ENCODE peak calls at places on chromosomes 12 and 14, in eight cellular contexts. Z, H, N, E, T, O, S and F are unnamed samples.

GRCh38 chr12:52681551-52682380 is 1.6 kb upstream of the KRT1 start:
- DNase-seq in N (no peak), T (no peak), O (no peak), Z (no peak), E (no peak), S (peak; percentile 72), H (no peak), F (no peak)

GRCh38 chr14:36996133-36996856 is 176.1 kb downstream of the SLC25A21 start:
- DNase-seq in Z (peak; percentile 5), O (no peak), T (no peak), E (no peak), H (peak; percentile 68), N (no peak), S (no peak), F (no peak)

GRCh38 chr14:67514650-67515385 is 18.3 kb upstream of the PLEKHH1 start:
- DNase-seq in H (peak; percentile 32), T (peak; percentile 70), O (peak; percentile 9), E (peak; percentile 36), S (peak; percentile 68), N (peak; percentile 41), Z (peak; percentile 42), F (peak; percentile 41)

GRCh38 chr14:26606729-26607128 is 8.9 kb upstream of the NOVA1 start:
- DNase-seq in H (no peak), S (no peak), Z (no peak), E (no peak), O (no peak), N (no peak), T (no peak), F (no peak)

GRCh38 chr12:45575823-45576448 is 153.6 kb upstream of the ARID2 start:
- DNase-seq in O (no peak), H (no peak), Z (no peak), N (no peak), S (no peak), E (no peak), T (no peak), F (no peak)

GRCh38 chr14:23360496-23360895 is 4.5 kb downstream of the EFS start:
- DNase-seq in T (peak; percentile 43), O (no peak), N (no peak), E (no peak), H (no peak), S (no peak), Z (no peak), F (no peak)

GRCh38 chr14:85402546-85403162 is 127.3 kb upstream of the FLRT2 start:
- DNase-seq in Z (no peak), N (no peak), S (no peak), E (no peak), T (no peak), O (no peak), H (peak; percentile 29), F (peak; percentile 48)

GRCh38 chr12:27936196-27936595 is 36.3 kb downstream of the PTHLH start:
- DNase-seq in E (no peak), O (no peak), S (no peak), T (peak; percentile 5), Z (no peak), N (no peak), H (no peak), F (no peak)